ENCODE peak calls at places on chromosomes 13 and 19, in four cellular contexts. G is osteoblast, U is AG04450, K is ovary. N is an unnamed sample.

GRCh38 chr13:20182231-20182846 is 10.4 kb downstream of the GJB2 start:
- DNase-seq in K (no peak), U (peak), G (peak), N (peak)

GRCh38 chr13:50812242-50812641 is 31.2 kb downstream of the DLEU7 start:
- DNase-seq in K (no peak), G (no peak), U (no peak), N (no peak)

GRCh38 chr13:36432106-36432544 is at the start of gene CCNA1:
- DNase-seq in K (peak), U (no peak), G (no peak), N (peak)

GRCh38 chr13:45833663-45834062 is 17.9 kb downstream of the SIAH3 start:
- DNase-seq in K (no peak), G (peak), U (no peak), N (no peak)

GRCh38 chr19:53980553-53981407 is 10.7 kb upstream of the CACNG6 start:
- DNase-seq in K (no peak), G (peak), U (no peak), N (peak)

GRCh38 chr13:46728777-46729176 is 68.2 kb downstream of the ESD start:
- DNase-seq in U (no peak), K (no peak), G (peak), N (no peak)

GRCh38 chr19:45311640-45312039 is 11.0 kb downstream of the CKM start:
- DNase-seq in U (no peak), G (peak), K (no peak), N (peak)

GRCh38 chr19:13920940-13921744 is 15.1 kb downstream of the CC2D1A start:
- DNase-seq in G (peak), K (no peak), U (no peak), N (peak)

GRCh38 chr19:501646-502045 is 5.4 kb downstream of the MADCAM1 start:
- DNase-seq in G (peak), K (no peak), U (no peak), N (no peak)

GRCh38 chr19:3333662-3334061 is 32.7 kb upstream of the NFIC start:
- DNase-seq in G (no peak), K (no peak), U (no peak), N (no peak)

GRCh38 chr13:42276683-42277082 is 4.7 kb downstream of the AKAP11 start:
- DNase-seq in U (no peak), G (no peak), K (no peak), N (no peak)

GRCh38 chr13:42275506-42275905 is 3.6 kb downstream of the AKAP11 start:
- DNase-seq in K (no peak), G (no peak), U (no peak), N (no peak)

GRCh38 chr13:42274386-42275097 is 2.6 kb downstream of the AKAP11 start:
- DNase-seq in K (no peak), U (no peak), G (no peak), N (no peak)

GRCh38 chr13:42272776-42273175 is 824 bp downstream of the AKAP11 start:
- DNase-seq in K (no peak), U (no peak), G (no peak), N (no peak)

DNA sequence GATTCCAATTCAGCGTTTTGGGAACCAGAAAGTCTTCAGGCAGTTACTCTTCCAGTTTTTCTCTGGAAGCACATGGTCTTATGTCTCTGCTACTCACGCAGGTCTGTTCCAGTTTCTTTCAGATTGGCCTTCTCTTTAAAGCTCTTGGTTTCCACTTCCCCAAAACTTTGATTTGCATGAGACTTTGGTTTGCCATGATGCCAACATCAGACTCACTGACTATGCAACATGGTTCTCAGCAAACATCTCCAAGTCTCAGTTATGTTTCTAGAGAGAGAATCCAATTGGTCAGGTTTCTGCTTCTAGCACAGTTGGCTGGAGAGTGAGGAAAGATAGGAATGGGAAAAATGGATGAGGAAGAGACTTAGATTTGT is 3.1 kb downstream of the AKAP11 start:
- DNase-seq in G (no peak), U (no peak), K (no peak), N (no peak)
- H3K27ac ChIP-seq in G (no peak), U (no peak), K (no peak), N (no peak)

DNA sequence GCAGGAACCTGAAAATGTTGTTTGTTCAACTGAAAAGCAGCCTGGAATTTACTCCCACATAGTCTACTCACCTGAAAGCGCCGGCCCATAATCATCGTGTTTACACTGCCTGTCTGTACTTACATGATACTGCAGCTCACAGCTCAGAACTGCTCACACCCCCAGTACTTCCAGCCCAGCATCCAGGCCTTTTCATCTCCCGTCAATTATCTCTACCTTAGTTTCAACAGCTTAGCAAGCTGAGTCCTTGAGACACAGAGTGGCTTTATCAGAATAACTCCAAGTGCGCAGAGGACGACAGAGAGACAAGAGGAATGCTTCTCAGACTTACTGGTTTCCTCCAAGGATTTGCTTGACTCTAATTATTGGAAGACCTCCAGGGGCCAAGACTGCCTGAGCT is 555.9 kb downstream of the EFNB2 start:
- DNase-seq in K (no peak), U (no peak), G (no peak), N (peak)
- TF ChIP-seq CTCF in K (no peak), U (no peak), G (no peak), N (no peak)

DNA sequence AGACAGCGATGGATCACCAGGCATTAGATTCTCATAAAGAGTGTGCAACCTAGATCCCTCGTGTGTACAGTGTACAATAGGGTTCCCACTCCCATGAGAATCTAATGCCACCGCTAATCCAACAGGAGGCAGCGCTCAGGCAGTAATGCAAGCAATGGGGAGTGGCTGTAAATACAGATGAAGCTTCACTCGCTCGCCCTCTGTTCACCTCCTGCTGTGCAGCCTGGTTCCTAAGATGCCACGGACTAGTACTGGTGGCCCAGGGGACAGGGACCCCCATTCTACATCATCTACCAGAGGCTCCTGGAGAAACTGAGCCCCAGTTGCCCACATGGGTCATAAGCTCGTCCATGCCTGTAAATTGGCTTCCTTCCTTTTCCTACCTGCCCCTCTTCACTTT is 8.0 kb downstream of the CLEC4M start:
- DNase-seq in U (no peak), G (no peak), K (no peak), N (no peak)
- H3K4me3 ChIP-seq in U (no peak), G (no peak), K (no peak), N (no peak)

GRCh38 chr13:71831716-71832115 is 35.3 kb downstream of the DACH1 start:
- DNase-seq in K (no peak), U (no peak), G (no peak), N (no peak)

GRCh38 chr13:71830736-71831135 is 36.3 kb downstream of the DACH1 start:
- DNase-seq in G (no peak), U (no peak), K (no peak), N (no peak)

GRCh38 chr13:71828117-71828516 is 38.9 kb downstream of the DACH1 start:
- DNase-seq in U (no peak), K (no peak), G (no peak), N (no peak)

GRCh38 chr13:71829542-71829941 is 37.5 kb downstream of the DACH1 start:
- DNase-seq in U (no peak), K (no peak), G (no peak), N (no peak)

GRCh38 chr13:71828564-71828963 is 38.4 kb downstream of the DACH1 start:
- DNase-seq in U (no peak), G (no peak), K (no peak), N (no peak)
- H3K27ac ChIP-seq in U (no peak), G (no peak), K (no peak), N (no peak)